ENCODE peak calls at places on chromosome 1, in five cellular contexts. M is CD4-positive, CD25-positive, alpha-beta regulatory T cell; I is BE2C; S is aorta; K is HCT116. A is an unnamed sample.
A peak's percentile ranks its signal among the peaks of the same experiment; 100 is the strongest.

GRCh38 chr1:213977486-213977842 is 10.3 kb upstream of the PROX1 start:
- DNase-seq in M (no peak), I (no peak), S (no peak), K (no peak), A (no peak)

GRCh38 chr1:111468717-111469100 is 5.1 kb upstream of the C1orf162 start:
- DNase-seq in M (no peak), I (no peak), S (no peak), K (no peak), A (no peak)

GRCh38 chr1:176110203-176110602 is 96.9 kb downstream of the COP1 start:
- DNase-seq in M (no peak), I (no peak), S (no peak), K (no peak), A (no peak)

GRCh38 chr1:8024329-8024728 is 1.8 kb downstream of the ERRFI1 start:
- DNase-seq in M (no peak), I (no peak), S (no peak), K (no peak), A (no peak)

GRCh38 chr1:110280804-110281203 is 58.4 kb upstream of the RBM15 start:
- DNase-seq in M (no peak), I (no peak), S (no peak), K (no peak), A (no peak)

GRCh38 chr1:48878191-48878940 is 101.7 kb upstream of the BEND5 start:
- DNase-seq in M (no peak), I (peak; percentile 21), S (no peak), K (no peak), A (no peak)

GRCh38 chr1:230867903-230868735 is at the start of gene C1orf198:
- DNase-seq in M (peak; percentile 51), I (peak; percentile 86), S (peak; percentile 80), K (no peak), A (peak; percentile 39)

GRCh38 chr1:195475568-195475967 is 1132.7 kb downstream of the KCNT2 start:
- DNase-seq in M (no peak), I (no peak), S (no peak), K (no peak), A (no peak)

GRCh38 chr1:177780096-177780700 is 189.7 kb downstream of the SEC16B start:
- DNase-seq in M (no peak), I (no peak), S (no peak), K (peak; percentile 32), A (peak; percentile 13)

GRCh38 chr1:187245201-187245600 is 416.5 kb downstream of the PLA2G4A start:
- DNase-seq in M (no peak), I (no peak), S (no peak), K (no peak), A (peak; percentile 91)

GRCh38 chr1:21457654-21458053 is 17.7 kb downstream of the NBPF3 start:
- DNase-seq in M (no peak), I (no peak), S (no peak), K (no peak), A (no peak)

GRCh38 chr1:152107289-152107983 is 7.8 kb downstream of the TCHH start:
- DNase-seq in M (peak; percentile 12), I (no peak), S (peak; percentile 40), K (peak; percentile 68), A (no peak)

GRCh38 chr1:9321480-9321849 is 28.8 kb downstream of the SPSB1 start:
- DNase-seq in M (no peak), I (no peak), S (no peak), K (no peak), A (no peak)

GRCh38 chr1:54407201-54407956 is 1.2 kb upstream of the SSBP3 start:
- DNase-seq in M (peak; percentile 93), I (peak; percentile 59), S (peak; percentile 77), K (peak; percentile 94), A (peak; percentile 80)

GRCh38 chr1:194296201-194296600 is 1109.8 kb upstream of the B3GALT2 start:
- DNase-seq in M (no peak), I (no peak), S (no peak), K (no peak), A (no peak)

GRCh38 chr1:12594966-12595838 is 22.8 kb downstream of the DHRS3 start:
- DNase-seq in M (no peak), I (peak; percentile 25), S (peak; percentile 91), K (no peak), A (no peak)

GRCh38 chr1:56411484-56412180 is 167.7 kb downstream of the PLPP3 start:
- DNase-seq in M (no peak), I (no peak), S (peak; percentile 76), K (no peak), A (no peak)

GRCh38 chr1:145965119-145965744 is 742 bp downstream of the POLR3GL start:
- DNase-seq in M (no peak), I (no peak), S (no peak), K (no peak), A (no peak)

GRCh38 chr1:6317101-6317760 is 56.3 kb upstream of the GPR153 start:
- DNase-seq in M (no peak), I (no peak), S (no peak), K (no peak), A (no peak)

GRCh38 chr1:50265790-50266314 is 157.1 kb downstream of the ELAVL4 start:
- DNase-seq in M (no peak), I (peak; percentile 63), S (no peak), K (no peak), A (no peak)

GRCh38 chr1:108750476-108751191 is 4.2 kb downstream of the STXBP3 start:
- DNase-seq in M (no peak), I (no peak), S (no peak), K (no peak), A (no peak)

GRCh38 chr1:45005761-45006160 is 5.4 kb downstream of the HECTD3 start:
- DNase-seq in M (no peak), I (no peak), S (no peak), K (no peak), A (no peak)

GRCh38 chr1:156167536-156167935 is 14.2 kb downstream of the SEMA4A start:
- DNase-seq in M (no peak), I (no peak), S (no peak), K (no peak), A (peak; percentile 63)

GRCh38 chr1:186442651-186443114 is 18.2 kb downstream of the PDC start:
- DNase-seq in M (peak; percentile 23), I (no peak), S (no peak), K (no peak), A (no peak)

GRCh38 chr1:43473463-43473862 is 19.7 kb upstream of the HYI start:
- DNase-seq in M (no peak), I (no peak), S (no peak), K (no peak), A (no peak)
- H3K4me1 ChIP-seq in M (no peaks in the 10 kb centered on the region), I (no peaks in the 10 kb centered on the region), S (no peaks in the 10 kb centered on the region), K (peaks cover 28% of the 10 kb centered on the region), A (no peaks in the 10 kb centered on the region)

GRCh38 chr1:234979316-234980223 is 149.1 kb downstream of the TOMM20 start:
- DNase-seq in M (peak; percentile 69), I (no peak), S (no peak), K (no peak), A (no peak)
- H3K4me3 ChIP-seq in M (peak overlapping the region; percentile 53), I (no peak overlapping the region), S (no peak overlapping the region), K (no peak overlapping the region), A (no peak overlapping the region)

DNA sequence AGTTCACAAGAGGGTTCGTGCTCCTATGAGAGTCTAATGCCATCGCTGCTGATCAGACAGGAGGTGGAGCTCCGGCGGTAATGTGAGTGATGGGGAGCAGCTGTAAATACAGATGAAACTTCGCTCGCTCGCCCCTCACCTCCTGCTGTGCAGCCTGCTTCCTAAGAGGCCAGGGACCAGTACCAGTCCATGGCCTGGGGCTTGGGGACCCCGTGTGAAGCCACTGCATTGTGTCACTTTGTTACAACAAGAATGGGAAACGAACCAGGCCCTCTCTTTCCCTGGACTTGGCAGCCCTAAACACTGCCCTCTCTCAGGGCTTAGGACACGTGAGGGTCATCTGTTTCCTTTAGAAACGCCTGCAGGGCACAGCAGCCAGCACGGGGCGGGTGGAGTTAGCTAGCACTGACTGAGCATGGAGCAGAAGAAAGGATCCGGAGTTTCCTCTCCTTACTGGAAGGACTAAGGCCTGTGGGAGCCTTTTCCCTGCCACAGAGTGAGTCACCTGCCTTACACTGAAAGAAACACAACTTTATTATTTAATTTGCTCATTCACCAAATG is 185.2 kb upstream of the TMEM51 start:
- DNase-seq in M (no peak), I (no peak), S (peak; percentile 87), K (no peak), A (no peak)
- H3K27me3 ChIP-seq in M (no peaks in the 10 kb centered on the region), I (no peaks in the 10 kb centered on the region), S (no peaks in the 10 kb centered on the region), K (no peaks in the 10 kb centered on the region), A (no peaks in the 10 kb centered on the region)

DNA sequence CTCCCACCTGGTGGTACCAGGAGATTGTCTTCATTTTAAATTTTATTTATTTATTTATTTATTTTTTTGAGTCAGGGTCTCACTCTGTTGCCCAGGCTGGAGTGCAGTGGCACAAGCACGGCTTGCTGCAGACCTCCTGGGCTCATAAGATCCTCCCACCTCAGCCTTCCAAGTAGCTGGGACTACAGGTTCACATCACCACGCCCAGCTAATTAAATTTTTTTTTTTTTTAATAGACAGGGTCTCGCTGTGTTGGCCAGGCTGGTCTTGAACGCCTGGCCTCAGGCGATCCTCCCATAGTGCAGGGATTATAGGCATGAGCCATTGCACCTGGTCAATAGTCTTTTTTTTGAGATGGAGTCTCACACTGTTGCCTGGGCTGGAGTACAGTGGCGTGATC is 8.5 kb downstream of the SLFNL1 start:
- DNase-seq in M (no peak), I (no peak), S (no peak), K (no peak), A (no peak)
- H3K4me1 ChIP-seq in M (no peaks in the 10 kb centered on the region), I (no peaks in the 10 kb centered on the region), S (no peaks in the 10 kb centered on the region), K (no peaks in the 10 kb centered on the region), A (no peaks in the 10 kb centered on the region)

GRCh38 chr1:197067457-197067818 is 378 bp upstream of the F13B start:
- DNase-seq in M (no peak), I (no peak), S (no peak), K (no peak), A (no peak)
- H3K4me3 ChIP-seq in M (no peak overlapping the region), I (no peak overlapping the region), S (no peak overlapping the region), K (no peak overlapping the region), A (no peak overlapping the region)

GRCh38 chr1:245692318-245692717 is 537.5 kb downstream of the KIF26B start:
- DNase-seq in M (no peak), I (no peak), S (no peak), K (no peak), A (no peak)

GRCh38 chr1:245693941-245694340 is 539.2 kb downstream of the KIF26B start:
- DNase-seq in M (no peak), I (no peak), S (no peak), K (no peak), A (no peak)

GRCh38 chr1:245694476-245695195 is 539.9 kb downstream of the KIF26B start:
- DNase-seq in M (no peak), I (no peak), S (no peak), K (no peak), A (no peak)

GRCh38 chr1:245691897-245692296 is 537.1 kb downstream of the KIF26B start:
- DNase-seq in M (no peak), I (no peak), S (no peak), K (no peak), A (no peak)

DNA sequence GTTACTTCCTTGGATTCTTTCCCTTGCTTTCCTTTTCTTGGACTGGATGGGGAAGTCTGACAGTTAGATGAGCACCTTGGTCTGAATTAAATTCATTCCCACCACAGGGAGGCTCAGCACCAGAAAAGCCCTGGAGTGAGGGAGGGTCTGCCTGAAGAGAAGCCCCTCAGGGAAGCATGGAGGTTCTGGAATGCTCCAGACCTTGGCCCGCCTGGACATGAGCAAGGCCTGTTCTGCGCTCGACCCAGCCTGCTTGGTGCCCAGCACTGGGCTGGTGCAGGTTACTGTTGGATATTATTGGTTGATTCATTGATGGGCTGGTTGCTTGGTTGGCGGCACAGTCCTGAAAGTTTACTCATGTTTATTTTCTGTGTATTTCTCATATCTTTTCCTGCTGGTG is 538.3 kb downstream of the KIF26B start:
- DNase-seq in M (no peak), I (no peak), S (no peak), K (no peak), A (no peak)
- H3K27me3 ChIP-seq in M (no peaks in the 10 kb centered on the region), I (no peaks in the 10 kb centered on the region), S (no peaks in the 10 kb centered on the region), K (peaks cover 5% of the 10 kb centered on the region), A (no peaks in the 10 kb centered on the region)

A was measured in HAP-1.